ENCODE peak calls at places on chromosome 3, in seven cellular contexts. Q is SK-N-SH, W is K562, J is H1, G is HepG2, L is HCT116, R is GM12878. X is an unnamed sample.
A peak's percentile ranks its signal among the peaks of the same experiment; 100 is the strongest.

GRCh38 chr3:8734137-8734878 is 706 bp downstream of the CAV3 start:
- DNase-seq in L (no peak), Q (no peak), J (no peak), G (no peak), R (no peak), W (no peak), X (no peak)

GRCh38 chr3:21117397-21117796 is 633.6 kb downstream of the ZNF385D start:
- DNase-seq in G (no peak), J (no peak), L (no peak), R (no peak), W (no peak), Q (no peak), X (no peak)

GRCh38 chr3:52790741-52791140 is 3.9 kb upstream of the ITIH3 start:
- DNase-seq in G (no peak), W (no peak), J (no peak), L (no peak), R (no peak), Q (no peak), X (no peak)

GRCh38 chr3:129942296-129942695 is 32.2 kb upstream of the TRH start:
- DNase-seq in J (peak; percentile 75), G (peak; percentile 58), L (peak; percentile 65), W (peak; percentile 54), R (no peak), Q (peak; percentile 86), X (peak; percentile 71)

GRCh38 chr3:58824285-58824684 is 157.7 kb upstream of the FAM3D start:
- DNase-seq in R (no peak), W (peak; percentile 37), J (peak; percentile 27), L (peak; percentile 42), Q (peak; percentile 64), G (peak; percentile 30), X (peak; percentile 46)

GRCh38 chr3:71050521-71051258 is 532.8 kb downstream of the FOXP1 start:
- DNase-seq in J (no peak), L (no peak), G (peak; percentile 61), W (peak; percentile 34), R (no peak), Q (no peak), X (no peak)

GRCh38 chr3:88203537-88204143 is 53.9 kb downstream of the C3orf38 start:
- DNase-seq in L (peak; percentile 36), R (peak; percentile 24), Q (peak; percentile 51), J (no peak), W (peak; percentile 38), G (peak; percentile 40), X (peak; percentile 63)

GRCh38 chr3:42080452-42080872 is 10.7 kb upstream of the TRAK1 start:
- DNase-seq in W (no peak), R (peak; percentile 38), Q (no peak), J (no peak), L (peak; percentile 64), G (peak; percentile 83), X (no peak)

GRCh38 chr3:118636841-118637240 is 397.8 kb downstream of the IGSF11 start:
- DNase-seq in W (no peak), G (peak; percentile 39), R (no peak), L (no peak), J (no peak), Q (peak; percentile 7), X (no peak)

GRCh38 chr3:11543141-11543947 is 100.4 kb downstream of the VGLL4 start:
- DNase-seq in R (no peak), J (no peak), W (no peak), L (no peak), G (no peak), Q (no peak), X (no peak)

GRCh38 chr3:135447478-135447877 is 518.0 kb upstream of the PPP2R3A start:
- DNase-seq in G (no peak), L (no peak), J (no peak), Q (no peak), W (no peak), R (no peak), X (no peak)

GRCh38 chr3:108528459-108529231 is 18.2 kb upstream of the MYH15 start:
- DNase-seq in L (no peak), W (no peak), J (no peak), G (no peak), Q (no peak), R (peak; percentile 39), X (no peak)

GRCh38 chr3:138439646-138440045 is 5.2 kb downstream of the ESYT3 start:
- DNase-seq in J (no peak), W (no peak), Q (peak; percentile 11), G (no peak), R (no peak), L (no peak), X (no peak)

GRCh38 chr3:81549388-81549787 is 212.1 kb downstream of the GBE1 start:
- DNase-seq in W (peak; percentile 19), L (no peak), G (no peak), J (no peak), R (no peak), Q (no peak), X (no peak)

GRCh38 chr3:151548206-151548605 is 87.3 kb upstream of the IGSF10 start:
- DNase-seq in J (no peak), W (peak; percentile 51), G (no peak), R (no peak), L (no peak), Q (no peak), X (no peak)

GRCh38 chr3:62229908-62230307 is 143.4 kb downstream of the FEZF2 start:
- DNase-seq in W (peak; percentile 16), Q (peak; percentile 40), R (no peak), L (peak; percentile 10), G (no peak), J (no peak), X (no peak)

GRCh38 chr3:170007031-170007663 is 30.6 kb upstream of the GPR160 start:
- DNase-seq in J (no peak), W (no peak), G (peak; percentile 51), Q (no peak), R (peak; percentile 37), L (no peak), X (no peak)

GRCh38 chr3:43138488-43139231 is 32.8 kb upstream of the POMGNT2 start:
- DNase-seq in W (no peak), G (no peak), L (no peak), J (no peak), R (no peak), Q (no peak), X (no peak)

GRCh38 chr3:187264051-187264450 is 27.5 kb downstream of the MASP1 start:
- DNase-seq in W (no peak), Q (no peak), R (no peak), L (no peak), J (no peak), G (peak; percentile 72), X (no peak)

GRCh38 chr3:89114841-89115223 is 7.4 kb downstream of the EPHA3 start:
- DNase-seq in Q (no peak), W (no peak), J (no peak), L (no peak), R (no peak), G (no peak), X (no peak)

GRCh38 chr3:127413871-127414270 is 126.0 kb upstream of the PRR20G start:
- DNase-seq in R (no peak), J (no peak), G (no peak), Q (no peak), L (no peak), W (no peak), X (no peak)

GRCh38 chr3:64355473-64355872 is 130.2 kb upstream of the PRICKLE2 start:
- DNase-seq in W (no peak), J (no peak), Q (no peak), G (no peak), L (no peak), R (no peak), X (no peak)

GRCh38 chr3:138180375-138181029 is 5.8 kb upstream of the DBR1 start:
- DNase-seq in J (no peak), W (peak; percentile 28), G (peak; percentile 50), R (no peak), Q (peak; percentile 30), L (peak; percentile 41), X (no peak)

GRCh38 chr3:149506540-149506939 is 32.0 kb downstream of the TM4SF4 start:
- DNase-seq in Q (no peak), J (no peak), R (no peak), L (no peak), G (no peak), W (no peak), X (no peak)

GRCh38 chr3:142354076-142354475 is 93.8 kb downstream of the XRN1 start:
- DNase-seq in L (no peak), Q (no peak), G (no peak), W (no peak), J (no peak), R (no peak), X (no peak)

GRCh38 chr3:40971191-40972168 is 227.8 kb upstream of the CTNNB1 start:
- DNase-seq in R (peak; percentile 93), J (no peak), G (peak; percentile 53), L (peak; percentile 42), W (no peak), Q (no peak), X (no peak)
- TF ChIP-seq YY1 in R (peak; percentile 24), J (no peak), G (no peak), L (no peak), W (no peak), Q (no peak), X (no peak)

DNA sequence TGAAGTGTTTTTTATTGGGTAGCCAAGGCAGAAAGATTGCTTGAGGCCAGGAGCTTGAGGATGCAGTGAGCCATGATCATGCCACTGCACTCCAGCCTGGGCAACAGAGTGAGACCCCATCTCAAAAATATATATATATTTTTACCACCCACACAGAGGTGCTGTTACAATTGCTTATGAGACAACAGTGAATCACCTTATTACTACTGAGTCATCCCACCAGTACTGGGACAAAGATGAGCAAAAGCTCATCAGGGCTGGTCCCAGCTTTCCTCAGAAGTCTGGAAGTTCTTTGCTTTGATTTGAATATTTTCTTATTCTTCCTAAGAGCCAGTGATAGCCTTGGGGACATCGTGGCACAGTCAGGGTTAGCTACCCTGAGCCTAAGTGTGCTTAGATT is 207.7 kb downstream of the SOX2 start:
- DNase-seq in G (no peak), R (no peak), J (no peak), L (peak; percentile 21), W (no peak), Q (no peak), X (no peak)
- TF ChIP-seq YY1 in G (no peak), R (no peak), J (no peak), L (no peak), W (no peak), Q (no peak), X (no peak)

GRCh38 chr3:30664884-30665283 is 58.5 kb downstream of the TGFBR2 start:
- DNase-seq in G (no peak), R (no peak), J (no peak), Q (no peak), L (no peak), W (no peak), X (no peak)

GRCh38 chr3:30665539-30665938 is 59.1 kb downstream of the TGFBR2 start:
- DNase-seq in G (no peak), J (no peak), W (no peak), Q (no peak), L (no peak), R (no peak), X (no peak)

GRCh38 chr3:30663533-30664241 is 57.3 kb downstream of the TGFBR2 start:
- DNase-seq in J (no peak), Q (no peak), L (no peak), R (no peak), G (no peak), W (no peak), X (no peak)

GRCh38 chr3:30662836-30663235 is 56.4 kb downstream of the TGFBR2 start:
- DNase-seq in L (no peak), Q (no peak), R (no peak), W (no peak), J (no peak), G (no peak), X (no peak)

GRCh38 chr3:30664449-30664848 is 58.0 kb downstream of the TGFBR2 start:
- DNase-seq in G (no peak), W (no peak), R (no peak), L (no peak), J (no peak), Q (no peak), X (no peak)
- TF ChIP-seq YY1 in G (no peak), W (no peak), R (no peak), L (no peak), J (no peak), Q (no peak), X (no peak)

GRCh38 chr3:156334841-156335545 is 214.6 kb downstream of the KCNAB1 start:
- DNase-seq in G (no peak), R (no peak), W (no peak), J (no peak), L (no peak), Q (no peak), X (no peak)
- TF ChIP-seq YY1 in G (no peak), R (no peak), W (no peak), J (no peak), L (no peak), Q (no peak), X (no peak)

X was measured in NT2/D1.